ENCODE peak calls at places on chromosomes 6 and 20, in eight cellular contexts. L, R, S, Z, U, H, K and J are unnamed samples.

GRCh38 chr20:35020108-35021031 is 64.7 kb downstream of the MYH7B start:
- DNase-seq in H (no peak), Z (no peak), U (no peak), K (no peak), L (no peak), R (no peak), S (no peak), J (no peak)

GRCh38 chr6:73528897-73529296 is 8.1 kb upstream of the EEF1A1 start:
- DNase-seq in L (no peak), R (no peak), Z (no peak), K (no peak), S (no peak), U (no peak), H (no peak), J (no peak)

GRCh38 chr20:46009847-46010246 is 1.1 kb downstream of the MMP9 start:
- DNase-seq in H (no peak), K (no peak), U (no peak), L (no peak), S (no peak), Z (no peak), R (no peak), J (no peak)

GRCh38 chr6:151681426-151682059 is 125.9 kb upstream of the ESR1 start:
- DNase-seq in H (peak; percentile 2), Z (no peak), K (no peak), S (no peak), R (peak; percentile 28), L (peak; percentile 15), U (no peak), J (no peak)

GRCh38 chr6:7761047-7761446 is 35.1 kb downstream of the BMP6 start:
- DNase-seq in K (no peak), H (no peak), L (no peak), R (no peak), S (no peak), Z (no peak), U (no peak), J (no peak)

GRCh38 chr6:79413562-79414002 is 123.6 kb downstream of the LCA5 start:
- DNase-seq in R (no peak), U (no peak), K (no peak), H (no peak), L (no peak), Z (no peak), S (no peak), J (no peak)

GRCh38 chr20:59723108-59723500 is 118.8 kb downstream of the PHACTR3 start:
- DNase-seq in L (no peak), K (no peak), Z (no peak), U (no peak), H (no peak), R (no peak), S (no peak), J (no peak)

GRCh38 chr6:132714160-132714559 is 305 bp upstream of the VNN1 start:
- DNase-seq in S (no peak), R (no peak), K (no peak), Z (no peak), U (no peak), H (no peak), L (no peak), J (no peak)

GRCh38 chr20:38129248-38129865 is 35.7 kb downstream of the TGM2 start:
- DNase-seq in S (no peak), H (no peak), K (no peak), R (no peak), Z (no peak), U (no peak), L (no peak), J (peak; percentile 5)

GRCh38 chr6:30359276-30359675 is 14.3 kb downstream of the RPP21 start:
- DNase-seq in K (no peak), R (no peak), L (no peak), S (no peak), U (no peak), Z (no peak), H (no peak), J (no peak)

GRCh38 chr6:53363341-53364079 is 14.8 kb upstream of the ELOVL5 start:
- DNase-seq in K (no peak), U (no peak), R (no peak), H (no peak), L (no peak), Z (no peak), S (no peak), J (no peak)

GRCh38 chr6:111599259-111599658 is 6.4 kb downstream of the TRAF3IP2 start:
- DNase-seq in Z (no peak), H (no peak), R (no peak), U (no peak), L (no peak), S (no peak), K (no peak), J (no peak)

GRCh38 chr6:168216139-168216538 is 103.4 kb downstream of the DACT2 start:
- DNase-seq in Z (no peak), R (no peak), L (no peak), S (no peak), K (no peak), U (no peak), H (no peak), J (no peak)

GRCh38 chr6:168908887-168909286 is 344.8 kb downstream of the THBS2 start:
- DNase-seq in U (no peak), L (no peak), K (peak; percentile 49), Z (no peak), R (no peak), S (no peak), H (no peak), J (no peak)

GRCh38 chr20:24648481-24648880 is 179.1 kb downstream of the SYNDIG1 start:
- DNase-seq in K (no peak), Z (no peak), R (no peak), H (no peak), L (no peak), S (no peak), U (no peak), J (no peak)

GRCh38 chr6:88867841-88868558 is 95.4 kb downstream of the RNGTT start:
- DNase-seq in K (peak; percentile 10), U (no peak), L (no peak), H (peak; percentile 96), Z (no peak), S (no peak), R (no peak), J (no peak)

GRCh38 chr6:44096615-44097014 is 30.6 kb downstream of the MRPL14 start:
- DNase-seq in R (peak; percentile 81), S (peak; percentile 44), L (peak; percentile 62), K (peak; percentile 76), H (peak; percentile 62), Z (peak; percentile 80), U (peak; percentile 77), J (peak; percentile 74)

GRCh38 chr6:1952726-1953360 is 292.6 kb downstream of the GMDS start:
- DNase-seq in U (no peak), L (no peak), Z (no peak), K (peak; percentile 86), H (peak; percentile 97), S (peak; percentile 78), R (no peak), J (no peak)

GRCh38 chr6:70651326-70651905 is 16.3 kb upstream of the SMAP1 start:
- DNase-seq in U (peak; percentile 34), H (no peak), K (no peak), S (no peak), Z (peak; percentile 40), R (peak; percentile 65), L (no peak), J (no peak)

GRCh38 chr6:137698636-137699035 is 168.4 kb upstream of the TNFAIP3 start:
- DNase-seq in H (no peak), R (no peak), U (no peak), K (no peak), L (no peak), Z (no peak), S (no peak), J (peak; percentile 39)

GRCh38 chr20:8018928-8019177 is 708 bp downstream of the TMX4 start:
- DNase-seq in U (no peak), S (no peak), K (peak; percentile 37), H (peak; percentile 79), R (no peak), L (no peak), Z (no peak), J (no peak)

GRCh38 chr6:56374841-56375369 is 127.5 kb upstream of the COL21A1 start:
- DNase-seq in Z (no peak), U (no peak), L (no peak), R (no peak), K (peak; percentile 29), H (no peak), S (no peak), J (peak; percentile 19)

GRCh38 chr20:61842011-61842410 is 223.7 kb downstream of the TAF4 start:
- DNase-seq in S (no peak), K (no peak), H (no peak), U (no peak), L (no peak), R (no peak), Z (no peak), J (peak; percentile 3)

GRCh38 chr6:43081043-43081442 is 4.9 kb downstream of the PTK7 start:
- DNase-seq in K (no peak), R (no peak), H (no peak), S (no peak), Z (no peak), U (no peak), L (no peak), J (no peak)

GRCh38 chr6:74946961-74947360 is 258.9 kb downstream of the COL12A1 start:
- DNase-seq in K (no peak), H (no peak), R (no peak), S (no peak), U (no peak), L (no peak), Z (no peak), J (no peak)

GRCh38 chr6:67683960-67684359 is 951.1 kb upstream of the ADGRB3 start:
- DNase-seq in R (no peak), H (peak; percentile 62), Z (no peak), K (peak; percentile 29), S (peak; percentile 14), L (no peak), U (no peak), J (no peak)

GRCh38 chr20:47274449-47275108 is 81.9 kb downstream of the ZMYND8 start:
- DNase-seq in K (peak; percentile 85), R (peak; percentile 81), S (peak; percentile 48), H (peak; percentile 82), L (no peak), U (no peak), Z (peak; percentile 34), J (no peak)

GRCh38 chr6:47865206-47865605 is 83.4 kb downstream of the OPN5 start:
- DNase-seq in K (no peak), H (no peak), L (no peak), R (no peak), Z (no peak), U (no peak), S (no peak), J (no peak)

GRCh38 chr20:57698191-57698866 is 11.5 kb downstream of the PMEPA1 start:
- DNase-seq in Z (peak; percentile 68), H (peak; percentile 99), L (no peak), U (no peak), R (no peak), S (peak; percentile 87), K (peak; percentile 96), J (no peak)

GRCh38 chr20:63703976-63704748 is 3.6 kb downstream of the ARFRP1 start:
- DNase-seq in Z (no peak), U (no peak), R (no peak), H (no peak), S (no peak), K (peak; percentile 2), L (no peak), J (no peak)

GRCh38 chr20:42272516-42272915 is 654.3 kb upstream of the CHD6 start:
- DNase-seq in R (no peak), L (no peak), K (no peak), S (no peak), U (no peak), H (no peak), Z (no peak), J (no peak)

GRCh38 chr20:59994697-59995122 is 36.5 kb downstream of the CDH26 start:
- DNase-seq in Z (no peak), L (peak; percentile 35), R (no peak), U (no peak), K (no peak), S (no peak), H (peak; percentile 38), J (no peak)

GRCh38 chr6:90028080-90028778 is 134.0 kb downstream of the GJA10 start:
- DNase-seq in U (no peak), R (no peak), H (no peak), S (no peak), Z (no peak), K (peak; percentile 4), L (no peak), J (no peak)

GRCh38 chr6:105077592-105078463 is 102.0 kb downstream of the POPDC3 start:
- DNase-seq in L (no peak), H (peak; percentile 39), K (peak; percentile 14), Z (no peak), R (peak; percentile 29), S (no peak), U (no peak), J (no peak)